ENCODE peak calls at places on chromosome 13, in nine cellular contexts. I, G, Z, L, D, K, V, H and Q are unnamed samples.

GRCh38 chr13:41562083-41562482 is 104.7 kb downstream of the RGCC start:
- DNase-seq in I (no peak), G (no peak), Z (no peak), L (peak), D (peak), K (peak), V (peak), H (no peak), Q (peak)

GRCh38 chr13:51767100-51767499 is 36.9 kb downstream of the DHRS12 start:
- DNase-seq in I (no peak), G (no peak), Z (no peak), L (no peak), D (no peak), K (no peak), V (no peak), H (no peak), Q (no peak)

GRCh38 chr13:27791146-27791900 is 960 bp upstream of the GSX1 start:
- DNase-seq in I (no peak), G (no peak), Z (no peak), L (no peak), D (no peak), K (no peak), V (no peak), H (no peak), Q (no peak)

GRCh38 chr13:50846861-50847475 is 3.5 kb upstream of the DLEU7 start:
- DNase-seq in I (no peak), G (no peak), Z (no peak), L (no peak), D (no peak), K (no peak), V (no peak), H (no peak), Q (no peak)

GRCh38 chr13:103431880-103432279 is 365.7 kb upstream of the SLC10A2 start:
- DNase-seq in I (no peak), G (no peak), Z (no peak), L (no peak), D (no peak), K (no peak), V (no peak), H (no peak), Q (no peak)

GRCh38 chr13:41960700-41961697 is at the start of gene VWA8:
- DNase-seq in I (no peak), G (peak), Z (peak), L (peak), D (peak), K (peak), V (peak), H (peak), Q (peak)

GRCh38 chr13:29369060-29369743 is 226.3 kb downstream of the SLC7A1 start:
- DNase-seq in I (no peak), G (no peak), Z (no peak), L (no peak), D (peak), K (no peak), V (peak), H (no peak), Q (peak)

GRCh38 chr13:102233566-102234208 is 168.2 kb downstream of the FGF14 start:
- DNase-seq in I (no peak), G (no peak), Z (no peak), L (no peak), D (no peak), K (no peak), V (no peak), H (no peak), Q (no peak)

GRCh38 chr13:40388617-40389016 is 277.8 kb downstream of the FOXO1 start:
- DNase-seq in I (no peak), G (no peak), Z (peak), L (no peak), D (peak), K (peak), V (peak), H (peak), Q (no peak)

GRCh38 chr13:95155504-95155903 is 145.7 kb downstream of the ABCC4 start:
- DNase-seq in I (no peak), G (no peak), Z (no peak), L (no peak), D (no peak), K (no peak), V (no peak), H (no peak), Q (no peak)

GRCh38 chr13:46687810-46688209 is 109.2 kb downstream of the ESD start:
- DNase-seq in I (no peak), G (no peak), Z (no peak), L (no peak), D (peak), K (no peak), V (peak), H (no peak), Q (no peak)

GRCh38 chr13:36395280-36395679 is 37.0 kb upstream of the CCNA1 start:
- DNase-seq in I (no peak), G (no peak), Z (no peak), L (no peak), D (peak), K (no peak), V (no peak), H (no peak), Q (peak)

GRCh38 chr13:25171517-25172302 is at the start of gene AMER2:
- DNase-seq in I (no peak), G (no peak), Z (no peak), L (peak), D (peak), K (no peak), V (no peak), H (no peak), Q (no peak)

GRCh38 chr13:27125357-27126282 is 46.0 kb downstream of the USP12 start:
- DNase-seq in I (no peak), G (no peak), Z (no peak), L (peak), D (no peak), K (no peak), V (no peak), H (no peak), Q (no peak)

GRCh38 chr13:31639443-31640163 is 99.7 kb upstream of the RXFP2 start:
- DNase-seq in I (no peak), G (no peak), Z (no peak), L (no peak), D (peak), K (no peak), V (no peak), H (no peak), Q (no peak)

GRCh38 chr13:27619711-27620376 is 485 bp downstream of the LNX2 start:
- DNase-seq in I (no peak), G (peak), Z (no peak), L (peak), D (peak), K (peak), V (peak), H (peak), Q (no peak)

GRCh38 chr13:73870036-73870741 is 264.0 kb downstream of the KLF12 start:
- DNase-seq in I (no peak), G (no peak), Z (no peak), L (no peak), D (peak), K (no peak), V (no peak), H (no peak), Q (peak)

GRCh38 chr13:65744761-65745160 is 1485.4 kb downstream of the PCDH9 start:
- DNase-seq in I (no peak), G (no peak), Z (no peak), L (no peak), D (peak), K (no peak), V (no peak), H (no peak), Q (peak)

GRCh38 chr13:106246817-106247216 is 288.6 kb downstream of the EFNB2 start:
- DNase-seq in I (no peak), G (no peak), Z (no peak), L (no peak), D (no peak), K (no peak), V (no peak), H (no peak), Q (no peak)

GRCh38 chr13:49220856-49221614 is 897 bp downstream of the MLNR start:
- DNase-seq in I (no peak), G (no peak), Z (no peak), L (no peak), D (peak), K (no peak), V (no peak), H (no peak), Q (no peak)

GRCh38 chr13:28466151-28466550 is 28.8 kb downstream of the FLT1 start:
- DNase-seq in I (no peak), G (no peak), Z (no peak), L (no peak), D (no peak), K (no peak), V (no peak), H (no peak), Q (no peak)

GRCh38 chr13:35649162-35649561 is 172.7 kb upstream of the MAB21L1 start:
- DNase-seq in I (no peak), G (no peak), Z (no peak), L (no peak), D (peak), K (no peak), V (no peak), H (no peak), Q (peak)

GRCh38 chr13:30978981-30979956 is 46.8 kb downstream of the TEX26 start:
- DNase-seq in I (no peak), G (peak), Z (no peak), L (peak), D (no peak), K (no peak), V (no peak), H (no peak), Q (no peak)

GRCh38 chr13:27751953-27752352 is 40.3 kb upstream of the GSX1 start:
- DNase-seq in I (no peak), G (no peak), Z (no peak), L (no peak), D (no peak), K (no peak), V (no peak), H (no peak), Q (no peak)

GRCh38 chr13:83221813-83222241 is 660.4 kb downstream of the SLITRK1 start:
- DNase-seq in I (no peak), G (no peak), Z (no peak), L (no peak), D (peak), K (no peak), V (peak), H (no peak), Q (peak)

GRCh38 chr13:111503376-111503775 is 182.9 kb downstream of the TEX29 start:
- DNase-seq in I (no peak), G (no peak), Z (no peak), L (no peak), D (no peak), K (no peak), V (no peak), H (no peak), Q (no peak)

GRCh38 chr13:111483621-111483987 is 163.2 kb downstream of the TEX29 start:
- DNase-seq in I (no peak), G (no peak), Z (no peak), L (peak), D (no peak), K (no peak), V (no peak), H (no peak), Q (no peak)

GRCh38 chr13:44685641-44686040 is 109.5 kb upstream of the TSC22D1 start:
- DNase-seq in I (no peak), G (no peak), Z (no peak), L (no peak), D (peak), K (no peak), V (no peak), H (no peak), Q (no peak)

GRCh38 chr13:21625366-21625765 is 21.4 kb upstream of the MICU2 start:
- DNase-seq in I (no peak), G (no peak), Z (no peak), L (no peak), D (peak), K (no peak), V (peak), H (no peak), Q (no peak)

GRCh38 chr13:41547253-41548000 is 90.1 kb downstream of the RGCC start:
- DNase-seq in I (no peak), G (no peak), Z (no peak), L (peak), D (peak), K (no peak), V (no peak), H (peak), Q (no peak)

DNA sequence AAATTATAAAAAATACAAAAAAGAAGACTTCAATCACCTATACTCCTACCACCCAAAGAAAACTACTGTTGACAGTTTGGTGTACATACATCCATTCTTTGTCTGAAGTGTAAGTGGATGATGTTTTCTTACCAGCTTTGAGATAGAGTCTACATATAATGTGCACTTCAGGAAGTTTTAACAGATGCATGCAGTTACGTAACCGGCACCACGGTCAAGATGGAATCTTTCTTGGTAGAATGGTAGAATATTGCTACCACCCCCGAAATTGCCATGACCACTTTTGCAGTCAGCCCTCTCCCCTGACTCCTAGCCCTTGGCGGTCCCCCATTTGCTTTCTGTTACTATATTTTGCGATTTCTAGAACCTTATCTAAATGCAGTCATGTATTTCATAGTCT is 1.4 kb downstream of the CUL4A start:
- DNase-seq in I (no peak), G (no peak), Z (no peak), L (no peak), D (no peak), K (no peak), V (no peak), H (no peak), Q (no peak)
- H3K4me3 ChIP-seq in I (peak), G (peak), Z (no peak), L (no peak), D (peak), K (no peak), V (peak), H (no peak), Q (peak)

GRCh38 chr13:77985866-77986636 is 67.4 kb upstream of the EDNRB start:
- DNase-seq in I (no peak), G (no peak), Z (no peak), L (no peak), D (no peak), K (no peak), V (no peak), H (no peak), Q (no peak)

GRCh38 chr13:77975358-77976042 is 56.9 kb upstream of the EDNRB start:
- DNase-seq in I (no peak), G (no peak), Z (no peak), L (no peak), D (no peak), K (no peak), V (no peak), H (no peak), Q (no peak)

GRCh38 chr13:77981191-77981925 is 62.7 kb upstream of the EDNRB start:
- DNase-seq in I (no peak), G (no peak), Z (no peak), L (no peak), D (peak), K (no peak), V (peak), H (no peak), Q (no peak)

GRCh38 chr13:77979721-77980377 is 61.2 kb upstream of the EDNRB start:
- DNase-seq in I (no peak), G (no peak), Z (no peak), L (no peak), D (peak), K (no peak), V (no peak), H (no peak), Q (no peak)

GRCh38 chr13:77980592-77980991 is 62.0 kb upstream of the EDNRB start:
- DNase-seq in I (no peak), G (no peak), Z (no peak), L (no peak), D (peak), K (no peak), V (peak), H (no peak), Q (peak)
- H3K4me3 ChIP-seq in I (no peak), G (no peak), Z (no peak), L (no peak), D (no peak), K (no peak), V (no peak), H (no peak), Q (no peak)

DNA sequence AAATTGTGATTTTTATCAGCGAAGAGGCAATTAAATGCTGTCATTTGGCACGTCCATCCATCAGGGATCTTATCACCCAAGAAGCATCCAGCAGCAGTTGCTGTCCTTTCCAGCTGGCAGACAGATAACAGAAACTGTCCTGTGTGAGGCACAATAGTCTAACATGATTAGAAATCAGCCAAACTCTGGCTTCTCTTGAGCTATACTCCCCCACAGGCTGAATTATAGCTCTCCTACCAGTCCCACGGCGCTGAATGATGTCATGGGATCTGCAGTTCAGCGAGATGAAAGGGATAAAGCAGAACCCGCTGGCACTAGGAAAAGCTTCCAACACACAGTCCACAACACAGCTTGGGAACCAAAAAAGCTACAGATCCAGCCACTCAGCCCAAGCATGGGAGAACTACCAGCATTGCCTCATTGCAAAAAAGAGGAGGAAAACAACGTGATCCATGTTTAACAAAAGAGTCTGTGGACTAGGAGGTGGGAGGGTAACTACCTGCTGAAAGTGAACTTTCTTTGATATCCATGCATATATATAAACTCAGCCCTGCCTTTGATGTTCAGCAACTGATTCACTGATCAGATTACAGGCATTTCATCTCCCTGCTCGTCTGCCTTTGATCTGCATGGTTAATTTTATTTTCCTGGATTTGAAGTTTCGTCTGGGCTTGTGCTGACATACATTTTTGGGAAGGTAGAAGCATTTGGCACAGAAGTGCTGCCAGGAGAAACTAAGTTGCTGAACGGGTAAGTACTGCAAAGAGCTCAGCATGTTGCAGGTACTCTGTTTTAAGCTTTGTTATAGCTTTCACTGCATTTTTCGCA is at the start of gene TNFRSF19:
- DNase-seq in I (no peak), G (no peak), Z (no peak), L (peak), D (peak), K (no peak), V (peak), H (no peak), Q (peak)
- H3K4me3 ChIP-seq in I (peak), G (peak), Z (no peak), L (no peak), D (peak), K (peak), V (peak), H (no peak), Q (peak)

DNA sequence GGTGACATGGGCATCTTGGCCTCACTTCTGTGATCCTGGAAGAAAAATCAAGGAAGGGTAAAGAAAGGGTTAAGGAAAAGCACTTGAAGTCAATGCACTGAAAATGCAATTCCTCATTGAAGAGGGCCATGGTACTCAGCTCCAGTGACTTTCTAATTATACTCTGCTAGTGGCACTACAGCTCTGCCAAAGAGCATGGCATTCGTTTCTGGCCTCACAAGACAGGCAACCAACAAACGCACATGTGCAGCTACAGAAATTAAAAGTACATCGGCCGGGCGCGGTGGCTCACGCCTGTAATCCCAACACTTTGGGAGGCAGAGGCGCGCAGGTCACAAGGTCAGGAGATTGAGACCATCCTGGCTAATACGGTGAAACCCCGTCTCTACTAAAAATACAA is 21.8 kb downstream of the SACS start:
- DNase-seq in I (no peak), G (no peak), Z (no peak), L (no peak), D (no peak), K (no peak), V (no peak), H (no peak), Q (no peak)
- H3K4me3 ChIP-seq in I (no peak), G (no peak), Z (no peak), L (no peak), D (no peak), K (no peak), V (no peak), H (no peak), Q (no peak)

DNA sequence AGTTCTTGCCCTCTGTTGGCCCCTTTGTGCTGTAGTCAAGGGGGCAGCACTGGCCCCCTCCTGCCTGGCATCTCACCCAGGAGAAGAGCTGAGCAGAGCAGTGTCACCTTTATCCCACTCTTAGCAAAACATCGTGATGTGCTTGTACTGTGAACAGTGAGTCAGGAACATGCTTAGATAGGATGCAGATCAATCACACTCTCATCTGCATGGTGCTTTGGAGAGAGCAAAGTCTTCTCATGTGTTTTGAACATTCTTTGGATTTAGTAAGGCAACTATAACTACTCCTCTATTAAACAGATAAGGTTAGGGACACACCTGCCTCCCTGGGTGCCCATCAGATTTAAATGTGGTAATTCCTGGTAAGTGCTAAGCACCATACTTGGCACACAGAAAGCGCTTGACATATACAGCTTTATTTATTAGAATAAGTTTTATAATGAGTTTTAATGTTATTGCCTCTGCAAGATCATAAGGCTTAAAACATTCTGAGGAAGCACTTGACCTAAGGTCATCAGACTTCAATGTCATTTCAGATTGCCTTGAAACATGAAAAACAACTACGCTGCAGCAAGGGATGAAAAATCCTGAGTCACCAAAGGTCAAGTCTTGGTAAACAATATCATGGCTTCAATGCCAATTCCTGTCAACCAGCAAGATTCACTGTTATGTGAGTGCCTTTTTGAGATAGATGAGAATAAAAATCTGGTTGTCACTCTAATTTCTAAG is 82.4 kb upstream of the IRS2 start:
- DNase-seq in I (no peak), G (no peak), Z (no peak), L (no peak), D (no peak), K (no peak), V (no peak), H (no peak), Q (no peak)
- H3K4me3 ChIP-seq in I (peak), G (no peak), Z (peak), L (no peak), D (no peak), K (peak), V (no peak), H (no peak), Q (no peak)

GRCh38 chr13:94154362-94154761 is 325.1 kb downstream of the DCT start:
- DNase-seq in I (no peak), G (no peak), Z (peak), L (peak), D (peak), K (peak), V (peak), H (no peak), Q (peak)
- H3K4me3 ChIP-seq in I (no peak), G (no peak), Z (no peak), L (no peak), D (no peak), K (no peak), V (no peak), H (no peak), Q (no peak)